ENCODE peak calls at places on chromosomes 2 and 18, in seven cellular contexts. T is dermis microvascular lymphatic vessel endothelial cell, O is skeletal muscle cell, X is GM20000, L is astrocyte of the cerebellum, S is neuronal stem cell, G is sigmoid colon. K is an unnamed sample.

GRCh38 chr18:57898506-57899124 is 95.5 kb upstream of the ATP8B1 start:
- DNase-seq in X (no peak), G (no peak), O (peak), T (no peak), L (peak), S (no peak), K (no peak)

GRCh38 chr2:42933824-42934254 is 141.5 kb upstream of the HAAO start:
- DNase-seq in G (no peak), L (no peak), X (no peak), S (no peak), O (no peak), T (no peak), K (no peak)

GRCh38 chr2:48126180-48126579 is 219.9 kb upstream of the FBXO11 start:
- DNase-seq in X (no peak), L (no peak), G (peak), S (no peak), O (peak), T (no peak), K (no peak)

GRCh38 chr2:150681120-150681796 is 193.8 kb upstream of the RND3 start:
- DNase-seq in L (no peak), O (peak), S (no peak), X (no peak), G (no peak), T (peak), K (no peak)

GRCh38 chr18:8980496-8981402 is 121.8 kb upstream of the NDUFV2 start:
- DNase-seq in O (no peak), X (no peak), L (no peak), G (no peak), T (no peak), S (peak), K (no peak)

GRCh38 chr2:206452750-206453149 is 9.4 kb downstream of the ADAM23 start:
- DNase-seq in G (no peak), L (no peak), X (no peak), O (no peak), T (peak), S (no peak), K (no peak)

GRCh38 chr18:45628979-45629958 is 14.0 kb downstream of the SLC14A2 start:
- DNase-seq in S (no peak), O (no peak), L (no peak), X (no peak), T (no peak), G (no peak), K (no peak)

GRCh38 chr18:23270999-23271680 is 135.9 kb downstream of the CABLES1 start:
- DNase-seq in O (no peak), G (no peak), S (no peak), X (no peak), T (peak), L (no peak), K (no peak)

GRCh38 chr18:47909484-47909883 is 21.0 kb downstream of the SMAD2 start:
- DNase-seq in S (no peak), T (peak), L (no peak), G (no peak), X (no peak), O (no peak), K (no peak)

GRCh38 chr18:62744076-62744705 is 28.9 kb downstream of the PHLPP1 start:
- DNase-seq in O (no peak), S (no peak), X (peak), L (peak), T (no peak), G (no peak), K (peak)

GRCh38 chr18:54263904-54264336 is 5.4 kb upstream of the POLI start:
- DNase-seq in T (no peak), X (peak), G (no peak), O (no peak), L (no peak), S (no peak), K (no peak)

GRCh38 chr2:15155959-15156574 is 405.1 kb downstream of the NBAS start:
- DNase-seq in L (no peak), S (no peak), G (no peak), O (no peak), T (no peak), X (no peak), K (no peak)

GRCh38 chr2:133420748-133421147 is 147.5 kb downstream of the NCKAP5 start:
- DNase-seq in L (no peak), S (no peak), G (no peak), T (no peak), X (no peak), O (no peak), K (no peak)

GRCh38 chr18:13578400-13578799 is 148.0 kb downstream of the FAM210A start:
- DNase-seq in X (no peak), G (no peak), T (no peak), O (no peak), S (no peak), L (no peak), K (no peak)

K was measured in NAMALWA.